ENCODE peak calls at places on chromosomes 16 and 17, in six cellular contexts. X, W, D, G, N and Z are unnamed samples. For H3K4me1, the result is how much of the 10 kb centered on the place peaks cover.

GRCh38 chr17:29590261-29590978 is 972 bp upstream of the GIT1 start:
- DNase-seq in X (peak), W (peak), D (peak), G (peak), N (no peak), Z (peak)

GRCh38 chr16:29843942-29844341 is 19.1 kb downstream of the CDIPT start:
- DNase-seq in X (no peak), W (no peak), D (no peak), G (no peak), N (no peak), Z (no peak)

GRCh38 chr17:68533887-68534700 is 21.9 kb downstream of the PRKAR1A start:
- DNase-seq in X (no peak), W (peak), D (no peak), G (no peak), N (no peak), Z (no peak)

GRCh38 chr17:13393841-13394710 is 207.7 kb downstream of the HS3ST3A1 start:
- DNase-seq in X (no peak), W (peak), D (no peak), G (no peak), N (no peak), Z (no peak)

GRCh38 chr17:11026903-11027302 is 189.0 kb upstream of the PIRT start:
- DNase-seq in X (no peak), W (no peak), D (no peak), G (no peak), N (no peak), Z (no peak)

GRCh38 chr17:78808106-78808635 is 26.1 kb upstream of the CYTH1 start:
- DNase-seq in X (no peak), W (peak), D (no peak), G (no peak), N (no peak), Z (no peak)

GRCh38 chr16:49012961-49013726 is 268.5 kb downstream of the CBLN1 start:
- DNase-seq in X (no peak), W (no peak), D (peak), G (peak), N (peak), Z (peak)

GRCh38 chr17:50364061-50364458 is 8.9 kb downstream of the MRPL27 start:
- DNase-seq in X (no peak), W (no peak), D (peak), G (no peak), N (no peak), Z (no peak)

GRCh38 chr16:3646348-3646920 is 8.1 kb upstream of the DNASE1 start:
- DNase-seq in X (peak), W (peak), D (peak), G (no peak), N (peak), Z (peak)

GRCh38 chr17:5585814-5586558 is 1.7 kb upstream of the NLRP1 start:
- DNase-seq in X (no peak), W (peak), D (no peak), G (no peak), N (no peak), Z (no peak)

GRCh38 chr17:68458260-68459029 is 1.1 kb upstream of the WIPI1 start:
- DNase-seq in X (no peak), W (no peak), D (no peak), G (no peak), N (no peak), Z (no peak)

GRCh38 chr16:89924298-89924924 is 1.3 kb downstream of the TUBB3 start:
- DNase-seq in X (no peak), W (peak), D (no peak), G (no peak), N (peak), Z (no peak)

GRCh38 chr17:47220531-47220999 is 11.4 kb downstream of the MYL4 start:
- DNase-seq in X (no peak), W (no peak), D (no peak), G (no peak), N (no peak), Z (no peak)

GRCh38 chr17:50161911-50162288 is 3.9 kb upstream of the SGCA start:
- DNase-seq in X (no peak), W (no peak), D (no peak), G (no peak), N (no peak), Z (no peak)

GRCh38 chr16:3020604-3021448 is 658 bp downstream of the TNFRSF12A start:
- DNase-seq in X (peak), W (peak), D (peak), G (peak), N (peak), Z (peak)

GRCh38 chr17:4215882-4216411 is 47.8 kb downstream of the ANKFY1 start:
- DNase-seq in X (no peak), W (no peak), D (no peak), G (no peak), N (no peak), Z (no peak)

GRCh38 chr17:7927596-7927995 is 2.1 kb downstream of the KCNAB3 start:
- DNase-seq in X (no peak), W (no peak), D (no peak), G (no peak), N (no peak), Z (no peak)

GRCh38 chr17:49214665-49215360 is 4.3 kb downstream of the ABI3 start:
- DNase-seq in X (no peak), W (no peak), D (no peak), G (no peak), N (peak), Z (no peak)

GRCh38 chr16:49400611-49401010 is 27.0 kb downstream of the C16orf78 start:
- DNase-seq in X (no peak), W (no peak), D (no peak), G (no peak), N (no peak), Z (no peak)

GRCh38 chr16:54952195-54952594 is 21.5 kb downstream of the IRX5 start:
- DNase-seq in X (no peak), W (no peak), D (no peak), G (no peak), N (no peak), Z (no peak)

GRCh38 chr17:12648498-12648897 is 17.2 kb upstream of the MYOCD start:
- DNase-seq in X (no peak), W (no peak), D (no peak), G (no peak), N (no peak), Z (no peak)

GRCh38 chr16:70523621-70524405 is at the start of gene SF3B3:
- DNase-seq in X (peak), W (peak), D (peak), G (peak), N (peak), Z (peak)

GRCh38 chr17:73902416-73903181 is 258.4 kb upstream of the SDK2 start:
- DNase-seq in X (no peak), W (no peak), D (no peak), G (no peak), N (peak), Z (no peak)

DNA sequence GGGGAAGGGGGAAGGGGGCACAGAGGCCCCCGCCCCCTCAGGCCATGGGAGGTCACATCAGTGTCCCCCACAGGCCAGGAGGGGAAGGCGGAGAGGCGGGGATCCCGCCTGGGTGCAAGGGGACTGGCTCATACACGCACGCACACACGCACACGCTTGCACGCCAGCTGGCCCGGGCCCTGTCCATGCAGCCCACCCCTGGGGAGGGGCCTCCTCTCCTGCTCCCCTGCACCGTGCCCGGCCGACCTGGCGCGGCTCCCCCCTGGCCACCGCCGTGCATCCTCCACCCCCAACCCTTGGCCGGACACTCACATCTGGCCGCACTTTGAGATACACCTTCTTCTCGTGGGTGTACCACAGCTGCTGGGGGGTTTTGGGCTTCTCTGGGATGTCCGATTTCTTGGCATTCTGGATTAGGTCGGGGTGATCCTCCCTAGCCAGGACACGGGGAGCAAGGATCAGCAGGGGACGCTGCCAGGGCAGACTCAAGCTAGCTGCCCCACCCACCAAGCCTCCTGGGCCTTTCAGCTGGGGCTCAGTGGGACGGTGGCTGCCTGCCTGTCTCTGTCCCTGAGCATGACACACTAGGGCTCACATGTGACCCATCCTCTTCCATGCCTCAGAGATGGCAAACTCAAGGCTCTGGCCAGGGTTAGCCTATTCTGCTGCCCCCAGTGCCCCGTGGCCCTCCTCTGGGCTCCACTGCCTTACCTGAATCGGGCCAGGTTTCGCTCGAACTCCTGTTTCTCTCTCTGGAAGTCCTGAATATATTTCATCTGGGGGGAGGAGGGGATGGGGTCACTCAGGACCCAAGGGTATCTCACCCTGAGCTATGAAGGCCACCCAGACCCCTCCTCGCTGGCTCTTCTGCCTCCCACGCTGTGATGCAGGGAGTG is 6.7 kb downstream of the UBTF start:
- DNase-seq in X (no peak), W (no peak), D (no peak), G (no peak), N (no peak), Z (no peak)
- TF ChIP-seq POLR2A in X (no peak), W (no peak), D (no peak), G (no peak), N (no peak), Z (no peak)

GRCh38 chr17:17812211-17813054 is 24.4 kb downstream of the SREBF1 start:
- DNase-seq in X (peak), W (peak), D (peak), G (peak), N (peak), Z (peak)
- H3K4me1 ChIP-seq in X (half or more), W (under half), D (half or more), G (under half), N (under half), Z (under half)

DNA sequence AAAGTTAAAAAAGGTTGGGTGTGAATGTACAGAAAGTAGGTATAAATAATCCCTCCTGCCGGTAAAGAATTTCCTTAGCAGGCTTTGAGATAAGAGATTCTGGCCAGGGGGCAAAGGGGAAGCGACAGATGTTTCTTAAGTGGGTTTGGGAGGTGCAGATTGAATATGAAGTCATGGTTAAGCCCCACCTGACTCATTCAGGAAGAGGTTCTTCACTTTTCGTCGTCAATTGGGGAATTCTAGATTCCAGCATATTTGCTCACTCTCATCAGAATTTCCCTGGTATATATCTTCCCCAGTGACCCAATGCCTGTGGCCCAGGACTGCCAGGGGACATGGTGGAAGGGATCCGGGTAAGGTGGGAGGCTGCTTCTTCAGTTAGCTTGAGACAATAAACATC is 127.8 kb downstream of the CPPED1 start:
- DNase-seq in X (peak), W (peak), D (no peak), G (no peak), N (no peak), Z (no peak)
- H3K27ac ChIP-seq in X (peak), W (no peak), D (no peak), G (no peak), N (no peak), Z (no peak)

GRCh38 chr17:83015511-83015910 is 63.9 kb upstream of the METRNL start:
- DNase-seq in X (no peak), W (no peak), D (no peak), G (no peak), N (no peak), Z (no peak)
- TF ChIP-seq POLR2A in X (no peak), W (no peak), D (no peak), G (no peak), N (no peak), Z (no peak)